ENCODE peak calls at places on chromosome 14, in eight cellular contexts. L, R, D, E, C, G, N and T are unnamed samples.
A peak's percentile ranks its signal among the peaks of the same experiment; 100 is the strongest.

GRCh38 chr14:96038920-96039632 is at the start of gene C14orf132:
- DNase-seq in L (no peak), R (peak; percentile 59), D (peak; percentile 75), E (peak; percentile 66), C (peak; percentile 24), G (no peak), N (no peak), T (peak; percentile 88)

GRCh38 chr14:36981832-36982528 is 190.4 kb downstream of the SLC25A21 start:
- DNase-seq in L (peak; percentile 93), R (peak; percentile 69), D (no peak), E (no peak), C (peak; percentile 62), G (no peak), N (no peak), T (no peak)

GRCh38 chr14:20662968-20663731 is 21.2 kb upstream of the RNASE4 start:
- DNase-seq in L (peak; percentile 90), R (peak; percentile 31), D (peak; percentile 82), E (peak; percentile 89), C (peak; percentile 6), G (peak; percentile 88), N (peak; percentile 51), T (peak; percentile 94)

GRCh38 chr14:76810525-76810924 is 2.2 kb downstream of the ANGEL1 start:
- DNase-seq in L (no peak), R (no peak), D (no peak), E (no peak), C (no peak), G (no peak), N (no peak), T (no peak)

GRCh38 chr14:99672506-99673327 is 11.4 kb upstream of the CYP46A1 start:
- DNase-seq in L (no peak), R (no peak), D (no peak), E (peak; percentile 26), C (no peak), G (no peak), N (no peak), T (no peak)

GRCh38 chr14:22837059-22837749 is 819 bp downstream of the MMP14 start:
- DNase-seq in L (peak; percentile 63), R (peak; percentile 55), D (peak; percentile 53), E (peak; percentile 65), C (no peak), G (no peak), N (no peak), T (peak; percentile 80)

GRCh38 chr14:100375273-100375962 is 52.3 kb downstream of the SLC25A47 start:
- DNase-seq in L (peak; percentile 44), R (peak; percentile 97), D (no peak), E (peak; percentile 74), C (peak; percentile 96), G (peak; percentile 76), N (no peak), T (peak; percentile 88)

GRCh38 chr14:29236848-29237247 is 470.3 kb downstream of the FOXG1 start:
- DNase-seq in L (peak; percentile 91), R (peak; percentile 89), D (no peak), E (no peak), C (peak; percentile 87), G (no peak), N (no peak), T (no peak)

GRCh38 chr14:89351958-89352404 is 65.1 kb downstream of the FOXN3 start:
- DNase-seq in L (no peak), R (no peak), D (no peak), E (peak; percentile 17), C (no peak), G (no peak), N (no peak), T (no peak)

GRCh38 chr14:68935761-68936209 is 43.3 kb downstream of the ACTN1 start:
- DNase-seq in L (no peak), R (peak; percentile 62), D (peak; percentile 37), E (no peak), C (peak; percentile 51), G (no peak), N (no peak), T (no peak)

GRCh38 chr14:71748196-71748595 is 184.0 kb upstream of the RGS6 start:
- DNase-seq in L (no peak), R (no peak), D (no peak), E (no peak), C (no peak), G (no peak), N (no peak), T (no peak)

GRCh38 chr14:23727566-23728335 is 91.6 kb downstream of the DHRS2 start:
- DNase-seq in L (peak; percentile 77), R (peak; percentile 18), D (peak; percentile 26), E (no peak), C (peak; percentile 8), G (no peak), N (no peak), T (peak; percentile 69)

GRCh38 chr14:64682173-64682710 is 22.0 kb upstream of the PLEKHG3 start:
- DNase-seq in L (peak; percentile 72), R (peak; percentile 79), D (no peak), E (peak; percentile 67), C (peak; percentile 68), G (no peak), N (no peak), T (peak; percentile 83)

GRCh38 chr14:104148433-104149277 is 10.3 kb downstream of the KIF26A start:
- DNase-seq in L (no peak), R (no peak), D (no peak), E (no peak), C (no peak), G (no peak), N (no peak), T (peak; percentile 62)
- H3K9ac ChIP-seq in L (no peak overlapping the region), R (no peak overlapping the region), D (no peak overlapping the region), E (no peak overlapping the region), C (no peak overlapping the region), G (no peak overlapping the region), N (peak overlapping the region; percentile 81), T (no peak overlapping the region)

GRCh38 chr14:27485193-27485592 is 887.4 kb upstream of the NOVA1 start:
- DNase-seq in L (no peak), R (no peak), D (no peak), E (no peak), C (no peak), G (no peak), N (no peak), T (no peak)
- H3K9me3 ChIP-seq in L (no peaks in the 10 kb centered on the region), R (no peaks in the 10 kb centered on the region), D (no peaks in the 10 kb centered on the region), E (no peaks in the 10 kb centered on the region), C (no peaks in the 10 kb centered on the region), G (no peaks in the 10 kb centered on the region), N (no peaks in the 10 kb centered on the region), T (no peaks in the 10 kb centered on the region)

GRCh38 chr14:93343797-93344196 is 3.2 kb upstream of the COX8C start:
- DNase-seq in L (no peak), R (no peak), D (peak; percentile 60), E (no peak), C (no peak), G (no peak), N (no peak), T (no peak)
- H3K9ac ChIP-seq in L (no peak overlapping the region), R (no peak overlapping the region), D (no peak overlapping the region), E (no peak overlapping the region), C (no peak overlapping the region), G (no peak overlapping the region), N (no peak overlapping the region), T (no peak overlapping the region)

DNA sequence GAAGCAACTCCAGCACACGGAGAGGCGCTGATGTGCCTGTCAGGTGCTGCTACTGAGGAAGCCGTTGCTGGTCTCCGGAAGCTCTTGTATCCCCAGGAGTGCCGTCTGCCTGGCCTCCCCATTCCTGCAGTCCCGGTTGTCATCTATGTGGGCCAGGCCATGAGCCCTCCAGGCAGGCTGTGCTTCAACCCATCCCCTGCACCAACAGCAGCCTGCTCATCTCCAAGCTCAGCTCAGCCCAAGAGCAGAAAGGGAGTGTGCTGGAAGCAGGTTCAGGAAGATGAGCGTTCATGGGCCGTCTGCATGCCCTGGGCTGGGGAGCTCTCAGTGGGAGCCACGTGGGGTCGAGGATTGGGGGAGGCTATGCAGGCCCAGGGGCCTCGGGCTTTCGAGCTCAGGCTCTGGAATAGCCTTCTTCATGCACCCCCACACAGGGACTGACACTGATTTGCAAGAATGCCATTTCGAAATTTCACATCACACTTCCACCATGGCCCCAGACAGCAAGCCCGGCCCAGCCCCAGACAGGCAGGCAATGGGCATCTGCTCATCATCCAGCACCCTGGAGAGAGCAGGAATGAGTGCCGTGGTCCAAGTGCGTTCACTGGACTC is 164.5 kb downstream of the KIF26A start:
- DNase-seq in L (no peak), R (no peak), D (no peak), E (no peak), C (no peak), G (no peak), N (no peak), T (no peak)
- H3K9me3 ChIP-seq in L (no peaks in the 10 kb centered on the region), R (no peaks in the 10 kb centered on the region), D (no peaks in the 10 kb centered on the region), E (no peaks in the 10 kb centered on the region), C (peaks cover 7% of the 10 kb centered on the region), G (no peaks in the 10 kb centered on the region), N (no peaks in the 10 kb centered on the region), T (no peaks in the 10 kb centered on the region)

DNA sequence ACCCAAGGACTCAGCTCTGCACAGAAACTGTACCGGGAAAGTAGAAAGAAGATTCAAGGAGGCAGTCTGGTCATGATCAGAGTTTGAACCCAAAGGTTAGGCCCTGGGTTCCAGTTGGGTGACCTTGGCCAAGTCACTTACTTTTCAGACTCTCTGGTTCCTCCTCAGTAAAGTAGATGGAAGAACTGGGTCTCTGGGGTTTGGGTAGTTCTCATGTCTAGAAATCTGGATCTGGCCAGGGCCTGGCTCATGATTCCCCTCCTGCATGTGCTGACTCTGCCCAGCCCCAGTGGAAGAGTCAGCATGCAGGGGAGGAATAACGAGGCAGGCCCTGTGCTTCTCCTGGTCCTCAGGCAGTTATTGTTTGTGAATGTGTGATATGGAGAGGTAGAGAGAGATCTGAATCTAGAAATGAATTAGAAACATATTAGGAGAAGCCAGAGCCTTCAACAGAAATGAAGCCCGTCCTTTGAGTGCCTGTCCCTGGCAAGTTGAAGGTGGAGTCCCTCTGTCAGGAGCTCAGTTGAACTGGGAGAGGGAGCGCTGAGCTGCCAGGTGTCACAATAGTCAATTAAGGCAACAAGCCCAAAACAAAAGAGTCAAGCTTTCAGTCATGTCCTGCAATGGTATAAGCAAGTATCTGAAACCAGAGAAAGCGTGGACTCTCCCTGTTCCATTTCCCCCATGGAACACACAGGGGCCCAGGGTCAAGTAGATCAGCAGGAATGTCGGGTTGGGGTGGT is 131.3 kb upstream of the HIF1A start:
- DNase-seq in L (no peak), R (no peak), D (no peak), E (no peak), C (no peak), G (no peak), N (no peak), T (no peak)
- H3K9ac ChIP-seq in L (peak overlapping the region; percentile 94), R (peak overlapping the region; percentile 51), D (no peak overlapping the region), E (peak overlapping the region; percentile 36), C (peak overlapping the region; percentile 81), G (no peak overlapping the region), N (no peak overlapping the region), T (no peak overlapping the region)

GRCh38 chr14:104395276-104395675 is 184.3 kb upstream of the C14orf180 start:
- DNase-seq in L (no peak), R (no peak), D (no peak), E (peak; percentile 8), C (no peak), G (no peak), N (no peak), T (peak; percentile 69)
- H3K9me3 ChIP-seq in L (peaks cover 11% of the 10 kb centered on the region), R (no peaks in the 10 kb centered on the region), D (peaks cover 9% of the 10 kb centered on the region), E (no peaks in the 10 kb centered on the region), C (no peaks in the 10 kb centered on the region), G (no peaks in the 10 kb centered on the region), N (peaks cover 4% of the 10 kb centered on the region), T (peaks cover 23% of the 10 kb centered on the region)

DNA sequence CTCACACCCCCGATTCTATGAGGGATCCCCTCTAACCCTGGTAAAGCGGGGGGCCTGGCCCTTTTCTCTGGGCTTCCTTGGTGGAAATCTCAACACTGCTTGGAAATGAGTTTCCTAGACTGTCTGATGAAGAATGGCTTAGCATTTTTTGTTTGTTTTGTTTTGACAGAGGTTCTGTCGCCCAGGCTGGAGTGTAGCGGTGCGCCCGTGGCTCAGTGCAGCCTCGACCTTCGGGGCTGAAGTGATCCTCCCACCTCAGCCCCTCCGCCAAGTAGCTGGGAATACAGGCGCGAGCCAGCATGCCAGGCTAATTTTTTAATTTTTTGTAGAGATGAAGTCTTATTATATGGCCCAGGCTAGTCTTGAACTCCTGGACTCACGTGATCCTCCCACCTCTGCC is 30.3 kb downstream of the TC2N start:
- DNase-seq in L (no peak), R (no peak), D (no peak), E (no peak), C (no peak), G (no peak), N (no peak), T (no peak)
- H3K9ac ChIP-seq in L (peak overlapping the region; percentile 53), R (no peak overlapping the region), D (no peak overlapping the region), E (peak overlapping the region; percentile 73), C (no peak overlapping the region), G (no peak overlapping the region), N (no peak overlapping the region), T (peak overlapping the region; percentile 35)